ENCODE peak calls at places on chromosome 18, in four cellular contexts. I, Q, Z and X are unnamed samples. For H3K27me3, the result is how much of the 10 kb centered on the place peaks cover.

GRCh38 chr18:40102903-40103302 is 1852.1 kb upstream of the PIK3C3 start:
- DNase-seq in I (no peak), Z (no peak), Q (no peak), X (no peak)

GRCh38 chr18:61236476-61237057 is 96.7 kb upstream of the CDH20 start:
- DNase-seq in Q (no peak), Z (no peak), I (no peak), X (no peak)

GRCh38 chr18:39380823-39381222 is 1815.2 kb upstream of the CELF4 start:
- DNase-seq in Z (peak), I (no peak), Q (no peak), X (no peak)

GRCh38 chr18:24627644-24628315 is 167.3 kb downstream of the HRH4 start:
- DNase-seq in Q (peak), Z (no peak), I (peak), X (no peak)

GRCh38 chr18:53322163-53322562 is 902.3 kb downstream of the MBD2 start:
- DNase-seq in Q (no peak), Z (no peak), I (no peak), X (no peak)

GRCh38 chr18:29874519-29875098 is 1167.9 kb downstream of the DSC3 start:
- DNase-seq in I (peak), Q (peak), Z (peak), X (peak)

GRCh38 chr18:75162467-75162866 is 46.5 kb downstream of the PTGR3 start:
- DNase-seq in Q (peak), Z (no peak), I (peak), X (no peak)

GRCh38 chr18:74155276-74155675 is 7.0 kb downstream of the TIMM21 start:
- DNase-seq in Q (peak), I (no peak), Z (no peak), X (no peak)

GRCh38 chr18:10519999-10520935 is 5.6 kb upstream of the NAPG start:
- DNase-seq in Z (peak), Q (peak), I (peak), X (peak)

GRCh38 chr18:12283256-12283655 is 24.8 kb upstream of the TUBB6 start:
- DNase-seq in I (peak), Q (peak), Z (peak), X (no peak)

GRCh38 chr18:59238385-59238784 is 18.4 kb downstream of the GRP start:
- DNase-seq in Q (no peak), Z (no peak), I (no peak), X (no peak)

GRCh38 chr18:24628360-24628759 is 167.9 kb downstream of the HRH4 start:
- DNase-seq in Z (no peak), Q (peak), I (peak), X (no peak)

GRCh38 chr18:57422313-57422872 is 12.8 kb upstream of the ONECUT2 start:
- DNase-seq in Z (no peak), I (no peak), Q (no peak), X (no peak)

GRCh38 chr18:45738660-45739059 is 14.7 kb downstream of the SLC14A1 start:
- DNase-seq in I (no peak), Z (peak), Q (no peak), X (peak)
- TF ChIP-seq CTCF in I (no peak), Z (no peak), Q (no peak), X (no peak)

DNA sequence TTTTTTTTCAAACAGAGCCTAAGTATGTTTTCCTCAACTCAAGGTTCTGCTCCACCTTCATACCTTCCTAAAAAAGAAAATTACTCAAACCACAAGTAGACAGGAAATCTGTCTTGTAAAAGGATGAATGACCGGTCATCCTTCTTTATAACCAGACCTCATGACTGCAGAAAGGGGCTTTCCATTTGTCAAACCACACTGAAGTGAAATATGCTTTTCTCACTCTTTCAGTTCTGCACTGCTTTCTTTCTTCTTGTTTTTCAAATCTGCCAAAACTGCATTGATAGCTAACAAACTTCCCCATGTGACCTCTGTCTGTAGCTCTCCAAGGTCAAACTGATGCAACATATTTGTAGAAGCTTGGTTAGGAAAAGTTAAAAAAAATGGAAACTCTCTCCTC is 308.9 kb upstream of the CCDC68 start:
- DNase-seq in I (no peak), Z (no peak), Q (no peak), X (no peak)
- H3K4me3 ChIP-seq in I (no peak), Z (no peak), Q (no peak), X (no peak)

DNA sequence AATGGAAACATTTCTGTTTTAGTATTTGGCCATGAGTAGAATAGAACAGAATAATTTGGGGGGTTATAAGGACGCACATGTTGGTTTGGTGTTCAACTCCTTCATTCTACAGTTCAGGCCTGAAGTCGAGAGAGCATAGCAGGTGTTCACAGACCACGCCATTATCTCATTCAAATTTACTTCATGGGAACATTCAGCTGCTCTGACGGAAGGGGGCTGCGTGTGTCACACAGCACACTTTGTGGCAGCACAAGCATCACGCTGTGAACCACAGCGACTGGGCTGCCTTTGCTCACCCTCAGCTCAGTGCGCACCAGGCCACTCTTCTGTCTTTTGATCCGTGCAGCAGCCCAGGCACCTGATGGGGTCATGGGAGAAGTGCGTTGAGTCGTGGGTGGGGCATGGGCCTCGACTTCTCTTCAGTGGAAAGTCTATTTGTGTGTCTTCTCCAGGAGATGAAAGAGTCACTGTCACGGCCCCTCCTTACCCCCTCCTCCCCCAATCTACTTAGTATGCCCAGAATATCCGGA is 348.6 kb upstream of the SALL3 start:
- DNase-seq in Q (no peak), Z (no peak), I (no peak), X (peak)
- H3K27me3 ChIP-seq in Q (under half), Z (under half), I (under half), X (under half)

GRCh38 chr18:23077493-23078256 is 57.6 kb upstream of the CABLES1 start:
- DNase-seq in Z (peak), I (no peak), Q (no peak), X (peak)
- TF ChIP-seq CTCF in Z (peak), I (peak), Q (peak), X (peak)

GRCh38 chr18:42425025-42425424 is 470.0 kb downstream of the PIK3C3 start:
- DNase-seq in I (no peak), Q (no peak), Z (peak), X (no peak)

GRCh38 chr18:42426496-42427015 is 471.5 kb downstream of the PIK3C3 start:
- DNase-seq in I (no peak), Q (no peak), Z (no peak), X (no peak)

GRCh38 chr18:42429208-42429607 is 474.2 kb downstream of the PIK3C3 start:
- DNase-seq in Q (no peak), I (no peak), Z (peak), X (no peak)
- H3K4me3 ChIP-seq in Q (no peak), I (no peak), Z (no peak), X (no peak)